ENCODE peak calls at places on chromosomes 1 and 21, in five cellular contexts. T is upper lobe of left lung, J is stomach, W is suprapubic skin, V is GM12878. K is an unnamed sample.

GRCh38 chr1:155173478-155174333 is at the start of gene TRIM46:
- DNase-seq in T (peak; percentile 87), J (peak; percentile 25), W (peak; percentile 79), V (no peak), K (peak; percentile 42)

GRCh38 chr1:240653030-240653429 is 41.1 kb upstream of the GREM2 start:
- DNase-seq in T (no peak), J (no peak), W (no peak), V (no peak), K (no peak)

GRCh38 chr1:165897326-165898303 is 70.2 kb downstream of the UCK2 start:
- DNase-seq in T (no peak), J (no peak), W (no peak), V (no peak), K (no peak)

GRCh38 chr1:52139817-52140540 is 1.9 kb upstream of the ZFYVE9 start:
- DNase-seq in T (no peak), J (no peak), W (no peak), V (peak; percentile 55), K (no peak)

GRCh38 chr1:100134872-100135271 is 1.9 kb downstream of the TRMT13 start:
- DNase-seq in T (no peak), J (no peak), W (no peak), V (no peak), K (no peak)

GRCh38 chr1:232432313-232432712 is 197.6 kb downstream of the SIPA1L2 start:
- DNase-seq in T (no peak), J (no peak), W (no peak), V (no peak), K (no peak)

GRCh38 chr1:19885821-19886220 is 3.6 kb downstream of the OTUD3 start:
- DNase-seq in T (no peak), J (no peak), W (no peak), V (no peak), K (no peak)

GRCh38 chr1:110283677-110284076 is 55.5 kb upstream of the RBM15 start:
- DNase-seq in T (no peak), J (no peak), W (no peak), V (no peak), K (no peak)

DNA sequence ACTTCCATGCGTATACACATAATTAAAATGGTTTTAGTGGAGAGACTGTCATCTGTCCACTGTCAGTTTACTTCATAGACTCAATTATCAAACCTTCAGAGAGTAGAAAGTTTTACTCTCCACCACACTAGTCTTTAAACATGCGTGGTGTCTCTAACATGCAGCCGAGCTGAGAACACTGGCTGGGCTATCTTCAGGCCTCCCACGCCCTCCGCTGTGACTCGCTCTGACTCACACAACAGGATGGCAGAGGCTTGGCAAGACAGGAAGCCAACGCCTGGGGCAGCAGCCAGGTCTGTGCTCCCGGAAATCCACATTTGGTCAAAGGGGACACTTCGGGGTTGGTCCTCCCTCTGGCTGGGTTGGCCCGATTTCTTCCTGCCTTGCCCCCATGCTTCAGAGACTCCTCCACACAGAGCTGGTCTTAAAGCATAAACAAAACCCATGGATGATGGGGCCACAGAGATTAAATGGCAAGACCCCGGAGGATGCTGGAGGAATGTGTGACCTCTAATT is 22.7 kb upstream of the IFNGR2 start:
- DNase-seq in T (peak; percentile 23), J (peak; percentile 86), W (peak; percentile 96), V (peak; percentile 95), K (peak; percentile 90)
- TF ChIP-seq EP300 in T (peak; percentile 49), J (no peak), W (no peak), V (peak; percentile 48), K (no peak)

DNA sequence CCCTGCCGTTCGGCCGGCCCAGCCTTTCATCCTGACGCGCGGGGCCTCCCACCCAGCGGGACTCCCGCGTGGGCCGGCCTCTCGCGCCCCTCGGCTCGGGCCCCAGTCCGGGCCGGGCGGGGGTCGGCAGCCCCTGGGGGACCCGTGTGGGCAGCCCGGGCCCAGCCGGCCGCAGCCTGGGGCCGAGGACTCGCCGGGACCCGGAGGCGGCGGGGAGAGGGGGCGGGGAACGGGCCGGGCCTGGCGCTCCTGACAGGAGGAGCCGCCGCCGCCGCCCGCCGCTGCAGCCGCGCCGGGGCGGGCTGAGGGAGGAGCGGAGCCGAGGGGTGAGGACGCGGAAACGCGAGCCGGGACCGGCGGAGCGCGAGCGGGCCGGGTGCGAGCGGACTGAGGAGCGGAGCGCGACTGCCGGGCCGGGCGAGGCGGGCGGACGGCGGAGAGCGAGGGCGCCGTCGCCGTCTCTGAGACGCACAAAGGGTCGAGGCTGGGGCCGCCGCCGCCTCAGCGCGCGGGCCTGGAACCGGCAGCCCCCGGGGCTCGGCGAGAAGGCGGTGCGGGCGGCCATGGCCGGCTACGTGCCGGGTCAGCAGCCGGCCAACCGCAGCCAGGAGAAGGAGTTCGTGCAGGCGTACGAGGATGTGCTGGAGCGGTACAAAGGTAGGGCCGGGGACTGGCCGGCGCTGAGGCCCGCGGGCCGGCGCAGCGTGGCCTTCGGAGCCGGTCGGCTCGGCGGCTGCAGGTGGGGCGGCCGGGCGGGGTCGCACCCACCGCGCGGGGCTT is 79.1 kb downstream of the NDUFS5 start:
- DNase-seq in T (peak; percentile 96), J (peak; percentile 84), W (peak; percentile 78), V (no peak), K (peak; percentile 84)
- TF ChIP-seq POLR2AphosphoS5 in T (peak; percentile 37), J (peak; percentile 86), W (no peak), V (no peak), K (peak; percentile 10)

DNA sequence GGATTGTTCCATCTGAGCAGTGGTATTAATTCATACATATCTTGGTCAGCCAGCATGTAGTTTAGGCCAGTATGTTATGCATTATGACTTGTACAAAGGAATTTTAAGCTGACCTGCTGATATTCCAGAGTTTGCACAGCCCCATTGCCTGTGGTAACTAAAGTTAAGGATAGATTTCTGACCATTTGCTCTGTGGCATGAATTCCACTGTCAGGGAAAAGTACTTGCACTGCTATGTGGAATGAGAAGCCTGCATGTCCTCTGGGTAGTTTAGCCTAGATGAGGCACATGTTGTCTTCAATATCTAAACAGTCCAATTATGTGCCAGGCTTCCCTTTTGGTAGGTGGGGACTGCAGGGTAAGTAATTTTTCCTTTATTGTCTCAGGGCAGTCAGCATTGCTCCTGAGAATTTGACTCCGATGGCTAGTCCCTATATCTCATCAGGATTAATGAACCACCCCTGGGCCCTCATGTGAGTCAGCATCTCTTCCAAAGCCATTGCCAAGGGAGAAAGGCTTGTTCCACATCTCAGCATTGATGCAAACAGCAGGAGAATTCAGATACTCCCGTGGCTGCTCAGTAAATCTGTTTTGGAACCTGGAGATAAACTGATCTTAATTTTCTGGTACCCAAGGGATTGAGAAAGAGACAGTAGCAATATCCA is 30.2 kb downstream of the NEK7 start:
- DNase-seq in T (no peak), J (no peak), W (no peak), V (no peak), K (no peak)
- TF ChIP-seq POLR2A in T (no peak), J (no peak), W (no peak), V (no peak), K (no peak)

GRCh38 chr21:39350094-39351006 is 1.5 kb upstream of the HMGN1 start:
- DNase-seq in T (peak; percentile 46), J (no peak), W (no peak), V (no peak), K (no peak)

GRCh38 chr21:39349211-39350093 is 564 bp upstream of the HMGN1 start:
- DNase-seq in T (peak; percentile 100), J (peak; percentile 98), W (peak; percentile 96), V (peak; percentile 82), K (peak; percentile 98)

GRCh38 chr21:39348040-39348354 is 891 bp downstream of the HMGN1 start:
- DNase-seq in T (no peak), J (no peak), W (no peak), V (no peak), K (no peak)

GRCh38 chr21:39347537-39347936 is 1.4 kb downstream of the HMGN1 start:
- DNase-seq in T (no peak), J (no peak), W (no peak), V (no peak), K (no peak)

DNA sequence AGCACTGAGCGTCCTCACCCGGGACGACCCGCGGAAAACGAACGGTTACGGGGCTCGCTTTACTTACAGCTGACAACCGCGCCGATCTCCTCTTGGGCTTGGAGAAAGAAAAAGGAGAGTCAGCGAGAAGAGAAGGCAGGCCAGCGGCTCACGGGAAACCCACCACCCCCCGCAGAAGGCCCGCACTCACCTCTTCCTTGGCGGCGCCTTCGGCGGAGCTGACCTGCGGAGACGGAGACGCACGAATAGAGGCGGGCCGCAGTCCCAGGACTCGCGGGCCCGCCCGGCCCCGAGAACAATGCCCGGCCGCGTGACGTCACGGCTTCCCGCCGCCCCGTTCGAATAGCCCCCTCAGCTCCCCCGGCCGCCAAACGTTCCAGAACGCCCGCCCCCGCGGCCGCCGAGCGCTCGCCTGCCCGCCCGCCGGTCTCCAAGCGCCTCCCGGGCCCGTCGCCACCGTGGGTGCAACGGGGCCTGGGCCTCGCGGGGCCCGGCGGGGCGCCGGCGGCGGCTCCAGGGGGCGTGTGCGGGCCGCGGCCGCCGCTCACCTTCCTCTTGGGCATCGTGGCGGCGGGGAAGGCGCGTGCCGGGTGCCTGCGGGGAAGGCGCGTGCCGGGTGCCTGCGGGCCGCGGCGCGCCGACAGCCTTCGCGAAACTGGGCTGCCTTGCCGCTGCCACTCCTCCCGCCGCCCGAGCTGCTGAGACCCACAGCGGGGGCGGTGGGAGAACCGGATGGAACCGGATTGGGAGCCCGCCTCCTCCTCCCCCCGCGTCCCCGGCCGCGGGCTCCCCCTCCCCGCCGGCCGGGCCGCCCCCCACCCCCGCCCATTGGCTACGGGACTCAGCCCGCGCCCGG is at the start of gene HMGN1:
- DNase-seq in T (peak; percentile 96), J (peak; percentile 88), W (peak; percentile 87), V (peak; percentile 24), K (peak; percentile 88)
- TF ChIP-seq EP300 in T (no peak), J (no peak), W (no peak), V (no peak), K (no peak)

DNA sequence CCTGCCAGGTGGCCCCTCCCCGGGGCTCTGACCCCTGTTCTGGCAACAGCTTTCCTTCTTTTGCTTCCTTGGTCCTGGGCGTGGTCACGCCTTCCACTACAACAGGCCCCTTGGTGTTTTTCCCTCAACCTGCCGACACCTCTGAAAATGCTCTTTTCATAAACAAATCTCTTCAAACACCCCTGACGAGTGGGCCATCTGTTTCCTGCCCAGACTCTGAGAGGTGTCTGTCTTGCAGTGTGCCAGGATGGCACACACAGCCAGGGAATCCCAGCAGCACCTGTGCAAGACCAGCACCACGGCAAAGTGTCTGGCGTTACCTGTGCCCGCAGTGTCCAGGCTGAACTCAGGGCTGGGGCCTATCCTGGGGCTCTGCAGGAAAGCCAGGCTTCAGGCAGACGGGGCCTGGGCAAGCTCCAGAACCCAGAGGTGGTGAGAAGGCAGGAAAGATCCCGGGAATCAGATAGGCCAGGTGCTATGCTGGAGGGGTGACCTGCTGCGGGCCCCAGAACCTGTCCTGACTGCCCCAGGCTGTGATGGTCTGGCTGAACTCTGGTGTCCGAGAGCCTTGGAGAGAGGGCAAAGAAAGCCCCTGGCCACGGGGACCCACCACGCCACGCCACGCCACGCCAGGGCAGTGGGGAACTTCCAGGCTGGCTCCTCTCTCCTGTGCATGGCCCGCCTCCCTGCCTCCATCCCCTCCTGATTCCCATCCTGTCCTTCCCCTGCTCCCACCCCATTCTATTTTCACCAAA is 88.9 kb downstream of the SIK1 start:
- DNase-seq in T (peak; percentile 60), J (no peak), W (no peak), V (no peak), K (no peak)
- TF ChIP-seq POLR2AphosphoS5 in T (no peak), J (no peak), W (no peak), V (no peak), K (no peak)

GRCh38 chr21:29298348-29299045 is at the start of gene BACH1:
- DNase-seq in T (peak; percentile 98), J (peak; percentile 92), W (peak; percentile 91), V (no peak), K (peak; percentile 92)

GRCh38 chr21:29297483-29298347 is 1.0 kb upstream of the BACH1 start:
- DNase-seq in T (peak; percentile 81), J (no peak), W (no peak), V (no peak), K (peak; percentile 21)

GRCh38 chr21:29300547-29301138 is 1.9 kb downstream of the BACH1 start:
- DNase-seq in T (no peak), J (no peak), W (no peak), V (peak; percentile 92), K (no peak)

GRCh38 chr21:29299906-29300546 is 1.3 kb downstream of the BACH1 start:
- DNase-seq in T (no peak), J (peak; percentile 39), W (no peak), V (peak; percentile 68), K (peak; percentile 57)

GRCh38 chr21:29299046-29299905 is 554 bp downstream of the BACH1 start:
- DNase-seq in T (peak; percentile 93), J (peak; percentile 67), W (peak; percentile 82), V (no peak), K (peak; percentile 68)
- TF ChIP-seq POLR2A in T (no peak), J (no peak), W (no peak), V (peak; percentile 76), K (no peak)